ENCODE peak calls at places on chromosomes 13 and 19, in five cellular contexts. N, O, W, I and F are unnamed samples.

GRCh38 chr13:30019648-30020626 is 169.5 kb upstream of the UBL3 start:
- DNase-seq in N (no peak), O (no peak), W (no peak), I (no peak), F (no peak)

GRCh38 chr13:40026741-40027140 is 371.3 kb downstream of the COG6 start:
- DNase-seq in N (no peak), O (no peak), W (no peak), I (no peak), F (peak; percentile 13)

GRCh38 chr13:30045916-30046704 is 195.7 kb upstream of the UBL3 start:
- DNase-seq in N (no peak), O (no peak), W (no peak), I (no peak), F (no peak)

GRCh38 chr19:15161028-15161984 is 39.5 kb downstream of the NOTCH3 start:
- DNase-seq in N (no peak), O (no peak), W (no peak), I (no peak), F (peak; percentile 76)

GRCh38 chr19:44807652-44808462 is 1.0 kb upstream of the BCAM start:
- DNase-seq in N (no peak), O (peak; percentile 92), W (no peak), I (no peak), F (peak; percentile 66)

GRCh38 chr13:36848228-36848982 is 29.4 kb downstream of the RFXAP start:
- DNase-seq in N (no peak), O (no peak), W (no peak), I (no peak), F (peak; percentile 17)

GRCh38 chr13:109547942-109548860 is 238.2 kb downstream of the IRS2 start:
- DNase-seq in N (no peak), O (no peak), W (no peak), I (no peak), F (no peak)

GRCh38 chr13:37319041-37319443 is 213.6 kb upstream of the CSNK1A1L start:
- DNase-seq in N (no peak), O (no peak), W (no peak), I (no peak), F (no peak)

GRCh38 chr19:53509845-53510244 is 28.1 kb upstream of the ZNF331 start:
- DNase-seq in N (no peak), O (no peak), W (no peak), I (no peak), F (no peak)

GRCh38 chr19:45768644-45769053 is 403 bp downstream of the SIX5 start:
- DNase-seq in N (no peak), O (peak; percentile 88), W (no peak), I (no peak), F (no peak)

GRCh38 chr13:27304611-27305010 is 34.0 kb downstream of the RASL11A start:
- DNase-seq in N (no peak), O (no peak), W (no peak), I (no peak), F (no peak)

GRCh38 chr19:41445575-41445974 is 2.6 kb downstream of the ERICH4 start:
- DNase-seq in N (no peak), O (no peak), W (no peak), I (no peak), F (no peak)

GRCh38 chr19:41449079-41449864 is 6.3 kb downstream of the ERICH4 start:
- DNase-seq in N (peak; percentile 63), O (peak; percentile 88), W (peak; percentile 83), I (peak; percentile 69), F (peak; percentile 82)

GRCh38 chr19:41449865-41450178 is 6.9 kb downstream of the ERICH4 start:
- DNase-seq in N (no peak), O (no peak), W (no peak), I (no peak), F (no peak)

GRCh38 chr19:41443813-41444455 is 978 bp downstream of the ERICH4 start:
- DNase-seq in N (no peak), O (no peak), W (no peak), I (no peak), F (no peak)

GRCh38 chr19:41447732-41448332 is 4.9 kb downstream of the ERICH4 start:
- DNase-seq in N (no peak), O (no peak), W (no peak), I (no peak), F (no peak)
- TF ChIP-seq CTCF in N (no peak), O (no peak), W (no peak), I (no peak), F (no peak)

GRCh38 chr13:41196620-41197019 is 2.3 kb upstream of the KBTBD7 start:
- DNase-seq in N (no peak), O (no peak), W (no peak), I (no peak), F (no peak)
- TF ChIP-seq CTCF in N (peak; percentile 16), O (no peak), W (no peak), I (no peak), F (peak; percentile 28)

DNA sequence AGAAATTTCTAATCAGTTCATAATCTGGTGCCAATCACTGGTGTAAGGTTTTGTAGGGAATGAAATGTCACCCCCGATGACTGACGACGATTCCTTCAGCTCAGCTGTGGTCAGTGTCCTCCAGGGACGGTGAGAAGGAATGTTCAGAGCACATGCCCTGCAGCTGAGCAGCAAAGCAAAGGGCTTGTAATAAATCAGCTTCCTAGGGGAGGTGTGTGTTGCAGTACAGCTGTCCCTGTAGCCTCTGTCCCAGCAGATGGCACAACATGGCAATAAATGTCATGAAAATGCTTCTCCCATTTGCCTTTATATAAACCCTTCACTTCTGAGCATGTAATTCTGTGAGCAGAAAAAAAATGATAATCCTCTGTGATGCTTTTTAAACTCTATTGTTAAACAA is 102.4 kb downstream of the FAM216B start:
- DNase-seq in N (no peak), O (no peak), W (no peak), I (no peak), F (no peak)
- TF ChIP-seq CTCF in N (no peak), O (no peak), W (no peak), I (no peak), F (peak; percentile 26)

GRCh38 chr19:5154129-5154798 is 185.4 kb downstream of the KDM4B start:
- DNase-seq in N (no peak), O (peak; percentile 76), W (peak; percentile 19), I (no peak), F (peak; percentile 75)
- TF ChIP-seq CTCF in N (peak; percentile 76), O (peak; percentile 29), W (peak; percentile 15), I (no peak), F (peak; percentile 70)

GRCh38 chr13:51456510-51456909 is 3.7 kb upstream of the INTS6 start:
- DNase-seq in N (no peak), O (peak; percentile 64), W (no peak), I (no peak), F (no peak)
- TF ChIP-seq CTCF in N (no peak), O (no peak), W (no peak), I (no peak), F (no peak)

DNA sequence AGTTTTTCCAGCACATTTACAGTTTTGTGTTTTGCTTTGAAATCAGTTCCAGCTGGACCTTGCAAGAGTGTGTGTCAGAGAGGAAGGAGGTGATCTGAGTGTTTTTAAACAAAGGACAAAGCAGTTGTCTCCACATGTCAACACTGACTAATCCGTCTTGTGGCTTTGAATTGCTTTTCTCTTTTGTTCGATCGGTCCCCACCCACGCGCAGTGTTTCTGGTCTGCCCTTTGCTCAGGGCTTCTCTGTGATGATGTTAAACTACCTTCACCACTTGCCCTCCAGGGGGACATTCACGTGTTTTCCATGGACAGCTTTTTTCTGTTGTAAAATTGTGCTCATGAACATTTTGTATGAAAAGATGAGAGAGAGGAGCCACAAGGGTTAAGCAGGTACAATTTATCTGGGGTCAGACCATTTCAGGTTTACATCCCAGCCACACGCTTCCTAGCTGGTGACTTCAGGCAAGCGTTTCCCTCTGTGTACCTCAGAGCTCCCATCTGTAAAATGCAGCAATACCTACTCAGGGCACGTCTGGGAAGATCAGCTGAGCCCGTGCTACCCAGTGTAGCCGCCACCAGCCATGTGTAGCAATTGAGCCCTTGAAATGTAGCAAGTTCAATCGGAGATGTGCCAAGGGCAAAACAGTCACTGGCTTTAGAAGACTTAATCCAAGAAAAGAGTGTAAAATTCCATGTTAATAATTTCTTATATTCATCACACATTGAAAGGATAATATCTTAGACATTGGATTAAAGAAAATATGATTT is 13.5 kb upstream of the PLA2G4C start:
- DNase-seq in N (no peak), O (no peak), W (no peak), I (no peak), F (peak; percentile 58)
- TF ChIP-seq CTCF in N (no peak), O (no peak), W (no peak), I (no peak), F (no peak)

GRCh38 chr13:111610077-111610476 is 289.6 kb downstream of the TEX29 start:
- DNase-seq in N (no peak), O (no peak), W (no peak), I (no peak), F (no peak)
- TF ChIP-seq CTCF in N (no peak), O (no peak), W (no peak), I (no peak), F (no peak)

DNA sequence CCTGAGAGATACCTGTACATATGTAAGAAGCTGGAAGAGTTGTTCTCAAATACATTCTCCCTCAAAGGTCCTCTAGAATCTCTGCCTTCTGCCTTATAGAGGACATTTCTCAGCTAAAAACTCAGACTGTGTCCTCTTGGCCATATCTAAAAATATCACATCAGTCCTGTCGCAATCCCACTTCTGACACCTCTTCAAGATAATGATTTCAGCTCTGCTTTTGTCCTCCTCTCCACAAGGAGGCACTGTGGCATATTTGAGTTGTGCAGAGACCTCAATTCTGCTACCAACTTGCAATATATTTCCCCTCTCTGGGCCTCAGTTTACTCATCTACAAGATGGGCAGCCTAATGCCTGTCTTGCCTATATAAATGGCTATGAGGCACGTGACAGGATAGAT is 16.6 kb downstream of the ADAMTS10 start:
- DNase-seq in N (no peak), O (no peak), W (no peak), I (no peak), F (no peak)
- TF ChIP-seq CTCF in N (no peak), O (no peak), W (no peak), I (peak; percentile 41), F (no peak)

GRCh38 chr13:51063909-51064308 is 47.2 kb downstream of the C13orf42 start:
- DNase-seq in N (no peak), O (no peak), W (no peak), I (no peak), F (no peak)
- TF ChIP-seq CTCF in N (no peak), O (no peak), W (no peak), I (no peak), F (no peak)

GRCh38 chr13:33089311-33089710 is 73.1 kb downstream of the KL start:
- DNase-seq in N (no peak), O (no peak), W (no peak), I (no peak), F (no peak)

GRCh38 chr13:33087091-33087490 is 70.9 kb downstream of the KL start:
- DNase-seq in N (no peak), O (no peak), W (no peak), I (no peak), F (no peak)

GRCh38 chr13:33087790-33088189 is 71.6 kb downstream of the KL start:
- DNase-seq in N (no peak), O (no peak), W (no peak), I (no peak), F (no peak)

GRCh38 chr13:33092422-33092987 is 76.3 kb downstream of the KL start:
- DNase-seq in N (no peak), O (no peak), W (no peak), I (no peak), F (no peak)

GRCh38 chr13:33090755-33091454 is 74.7 kb downstream of the KL start:
- DNase-seq in N (no peak), O (no peak), W (no peak), I (no peak), F (no peak)
- TF ChIP-seq CTCF in N (no peak), O (no peak), W (no peak), I (no peak), F (no peak)